ENCODE peak calls at places on chromosomes 6 and 20, in seven cellular contexts. Q, A, Z, I, L, N and S are unnamed samples.

GRCh38 chr20:1334761-1335160 is 5.8 kb upstream of the SDCBP2 start:
- DNase-seq in Q (no peak), A (no peak), Z (no peak), I (no peak), L (no peak), N (no peak), S (no peak)

GRCh38 chr20:20731000-20731944 is 18.8 kb upstream of the RALGAPA2 start:
- DNase-seq in Q (peak), A (no peak), Z (no peak), I (no peak), L (no peak), N (no peak), S (no peak)

GRCh38 chr6:3159805-3160781 is 2.7 kb upstream of the TUBB2A start:
- DNase-seq in Q (no peak), A (no peak), Z (peak), I (peak), L (no peak), N (peak), S (no peak)

GRCh38 chr6:52643158-52643557 is 27.8 kb upstream of the TMEM14A start:
- DNase-seq in Q (peak), A (no peak), Z (no peak), I (no peak), L (no peak), N (no peak), S (no peak)

GRCh38 chr20:38109025-38109541 is 56.0 kb downstream of the TGM2 start:
- DNase-seq in Q (peak), A (peak), Z (no peak), I (no peak), L (no peak), N (no peak), S (no peak)

GRCh38 chr20:9344080-9344920 is 170.1 kb upstream of the LAMP5 start:
- DNase-seq in Q (peak), A (peak), Z (peak), I (no peak), L (no peak), N (no peak), S (peak)

GRCh38 chr20:21324126-21324525 is 21.0 kb downstream of the XRN2 start:
- DNase-seq in Q (peak), A (peak), Z (no peak), I (no peak), L (no peak), N (no peak), S (no peak)

GRCh38 chr6:79718509-79719247 is 87.5 kb downstream of the SH3BGRL2 start:
- DNase-seq in Q (peak), A (no peak), Z (no peak), I (no peak), L (no peak), N (no peak), S (no peak)

GRCh38 chr20:22462975-22463914 is 121.1 kb downstream of the FOXA2 start:
- DNase-seq in Q (no peak), A (peak), Z (no peak), I (no peak), L (no peak), N (no peak), S (no peak)

DNA sequence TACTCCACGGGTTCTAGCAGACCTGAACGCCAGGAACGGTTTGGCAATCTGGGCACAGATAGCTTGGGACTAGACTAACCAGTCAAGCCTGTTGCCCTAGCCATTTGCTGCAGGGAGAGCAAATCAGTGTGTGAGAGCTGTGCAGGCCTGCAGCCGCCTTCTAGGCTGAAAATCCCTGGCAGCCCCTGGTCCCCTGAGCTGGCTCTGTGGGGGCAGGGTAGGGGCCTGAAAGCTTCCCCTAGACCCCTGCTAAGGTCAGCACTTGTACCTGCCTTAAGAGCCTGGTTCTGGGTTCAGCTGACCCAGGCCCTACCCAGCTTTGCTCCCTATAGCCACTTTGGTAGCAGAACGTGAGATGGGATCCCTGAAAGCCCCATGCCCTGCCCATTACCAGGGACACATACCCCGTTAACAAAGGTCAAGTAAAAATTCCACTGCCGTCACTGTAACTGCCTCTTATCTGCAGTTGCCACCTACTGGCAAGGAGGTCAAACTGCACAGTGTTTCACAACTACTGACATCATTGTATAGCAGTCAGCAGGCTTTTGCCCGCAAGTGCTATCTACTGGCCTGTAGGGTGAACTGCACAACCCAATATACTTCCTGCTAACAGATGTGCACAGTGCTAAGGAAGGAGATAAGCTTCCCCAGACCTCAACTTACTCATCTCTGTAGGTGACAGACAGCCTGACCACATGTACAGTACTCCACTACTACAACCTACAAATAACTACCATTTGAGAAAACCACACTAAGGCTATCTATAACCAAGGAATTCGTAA is 95.1 kb upstream of the OLIG3 start:
- DNase-seq in Q (peak), A (peak), Z (peak), I (peak), L (no peak), N (no peak), S (no peak)
- H3K4me3 ChIP-seq in Q (no peak), A (no peak), Z (no peak), I (no peak), L (no peak), N (no peak), S (no peak)

GRCh38 chr20:14333734-14334133 is 3.7 kb downstream of the FLRT3 start:
- DNase-seq in Q (no peak), A (no peak), Z (no peak), I (no peak), L (no peak), N (no peak), S (no peak)

GRCh38 chr20:14335122-14335521 is 2.3 kb downstream of the FLRT3 start:
- DNase-seq in Q (no peak), A (no peak), Z (no peak), I (no peak), L (no peak), N (no peak), S (no peak)

GRCh38 chr20:14336667-14337066 is 745 bp downstream of the FLRT3 start:
- DNase-seq in Q (no peak), A (peak), Z (no peak), I (no peak), L (no peak), N (no peak), S (no peak)

GRCh38 chr20:14334306-14334930 is 3.0 kb downstream of the FLRT3 start:
- DNase-seq in Q (peak), A (peak), Z (no peak), I (peak), L (no peak), N (no peak), S (peak)

GRCh38 chr20:14337400-14338171 is at the start of gene FLRT3:
- DNase-seq in Q (peak), A (peak), Z (peak), I (peak), L (peak), N (no peak), S (peak)
- TF ChIP-seq CTCF in Q (peak), A (peak), Z (peak), I (peak), L (peak), N (no peak), S (peak)

GRCh38 chr6:75101896-75102680 is 103.8 kb downstream of the COL12A1 start:
- DNase-seq in Q (peak), A (peak), Z (no peak), I (no peak), L (no peak), N (no peak), S (peak)
- H3K4me3 ChIP-seq in Q (no peak), A (no peak), Z (no peak), I (no peak), L (no peak), N (no peak), S (no peak)

DNA sequence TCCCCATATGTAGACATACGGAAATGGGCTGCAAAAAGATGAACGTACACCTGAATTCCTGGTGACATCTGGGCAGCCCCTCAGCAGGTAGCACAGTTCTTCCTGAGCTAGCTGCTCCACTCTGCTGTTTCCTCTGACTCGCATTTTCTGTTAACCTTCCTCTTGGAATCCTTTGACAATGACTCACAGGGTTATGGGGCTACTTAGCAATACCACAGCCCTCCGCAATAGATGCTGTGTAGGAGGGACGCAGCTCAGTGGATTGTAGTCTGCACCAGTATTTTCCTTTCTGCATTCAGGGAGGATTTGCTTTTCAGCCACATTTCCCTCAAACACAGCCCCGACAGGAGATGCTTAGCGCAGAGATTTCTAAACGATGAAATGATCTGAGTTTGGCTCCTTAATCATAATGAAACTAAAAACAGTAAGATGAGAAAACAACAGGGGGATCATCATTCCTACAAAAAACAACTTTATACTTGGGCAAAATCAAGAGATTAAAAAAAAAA is 12.4 kb downstream of the BACH2 start:
- DNase-seq in Q (peak), A (peak), Z (peak), I (no peak), L (peak), N (no peak), S (peak)
- TF ChIP-seq CTCF in Q (peak), A (peak), Z (peak), I (no peak), L (no peak), N (no peak), S (peak)

DNA sequence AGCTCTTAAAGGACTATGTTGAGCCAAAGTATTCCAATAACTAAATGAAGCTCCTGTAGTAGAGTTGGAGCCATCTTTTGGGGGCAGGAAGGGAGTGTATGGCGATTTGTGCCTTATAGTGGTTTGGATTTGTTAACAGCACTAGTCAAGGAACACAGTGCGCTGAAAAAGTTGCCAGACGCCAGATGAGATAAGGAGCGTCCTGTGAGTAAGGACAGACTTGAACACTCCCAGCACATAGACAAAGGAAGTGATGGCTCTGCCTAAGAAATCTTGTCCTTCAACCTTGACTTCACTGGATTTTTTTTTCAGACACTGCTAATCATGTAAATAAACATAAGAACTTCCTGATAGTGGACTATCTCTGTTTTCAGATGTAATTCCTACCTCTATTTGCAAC is 136.9 kb downstream of the TRMT11 start:
- DNase-seq in Q (peak), A (peak), Z (peak), I (no peak), L (no peak), N (no peak), S (no peak)
- H3K4me3 ChIP-seq in Q (no peak), A (no peak), Z (no peak), I (no peak), L (no peak), N (no peak), S (no peak)